ENCODE peak calls at places on chromosomes 4 and X, in ten cellular contexts. One of them, this sample, is unnamed.

GRCh38 chr4:97027989-97028388 is 1115.3 kb downstream of the STPG2 start:
- DNase-seq in Right ventricle myocardium superior: no peak
- DNase-seq in pancreas: no peak
- DNase-seq in left cardiac atrium: no peak
- DNase-seq in A172: no peak
- DNase-seq in activated T-helper 1 cell treated with anti-CD3 and anti-CD28 coated beads, Interleukin-2, amount 50 U/mL, for 16 hours: no peak
- DNase-seq in activated CD4-positive, alpha-beta T cell treated with anti-CD3 and anti-CD28 coated beads, Interleukin-2, amount 10 ng/mL, durations not matched to agents 7 days and 5 days: no peak
- DNase-seq in stimulated activated CD4-positive, alpha-beta T cell treated with anti-CD3 and anti-CD28 coated beads, Interleukin-4, amount 100 ng/mL, for 1 hour: no peak
- DNase-seq in mucosa of gallbladder: no peak
- DNase-seq in foreskin fibroblast: no peak
- DNase-seq in this sample: no peak

GRCh38 chrX:1591863-1592127 is 391 bp downstream of the AKAP17A start:
- DNase-seq in left cardiac atrium: no peak
- DNase-seq in activated CD4-positive, alpha-beta T cell treated with anti-CD3 and anti-CD28 coated beads, Interleukin-2, amount 10 ng/mL, durations not matched to agents 7 days and 5 days: no peak
- DNase-seq in A172: no peak
- DNase-seq in activated T-helper 1 cell treated with anti-CD3 and anti-CD28 coated beads, Interleukin-2, amount 50 U/mL, for 16 hours: no peak
- DNase-seq in mucosa of gallbladder: no peak
- DNase-seq in stimulated activated CD4-positive, alpha-beta T cell treated with anti-CD3 and anti-CD28 coated beads, Interleukin-4, amount 100 ng/mL, for 1 hour: peak; percentile 11
- DNase-seq in foreskin fibroblast: no peak
- DNase-seq in Right ventricle myocardium superior: no peak
- DNase-seq in pancreas: no peak
- DNase-seq in this sample: no peak

GRCh38 chr4:85787133-85787532 is 312.2 kb downstream of the ARHGAP24 start:
- DNase-seq in activated T-helper 1 cell treated with anti-CD3 and anti-CD28 coated beads, Interleukin-2, amount 50 U/mL, for 16 hours: no peak
- DNase-seq in Right ventricle myocardium superior: no peak
- DNase-seq in A172: peak; percentile 46
- DNase-seq in foreskin fibroblast: peak; percentile 71
- DNase-seq in activated CD4-positive, alpha-beta T cell treated with anti-CD3 and anti-CD28 coated beads, Interleukin-2, amount 10 ng/mL, durations not matched to agents 7 days and 5 days: no peak
- DNase-seq in mucosa of gallbladder: no peak
- DNase-seq in left cardiac atrium: no peak
- DNase-seq in pancreas: no peak
- DNase-seq in stimulated activated CD4-positive, alpha-beta T cell treated with anti-CD3 and anti-CD28 coated beads, Interleukin-4, amount 100 ng/mL, for 1 hour: no peak
- DNase-seq in this sample: peak; percentile 83

GRCh38 chr4:137474711-137475301 is 57.5 kb downstream of the PCDH18 start:
- DNase-seq in foreskin fibroblast: peak; percentile 46
- DNase-seq in A172: no peak
- DNase-seq in activated CD4-positive, alpha-beta T cell treated with anti-CD3 and anti-CD28 coated beads, Interleukin-2, amount 10 ng/mL, durations not matched to agents 7 days and 5 days: no peak
- DNase-seq in Right ventricle myocardium superior: no peak
- DNase-seq in left cardiac atrium: no peak
- DNase-seq in stimulated activated CD4-positive, alpha-beta T cell treated with anti-CD3 and anti-CD28 coated beads, Interleukin-4, amount 100 ng/mL, for 1 hour: no peak
- DNase-seq in mucosa of gallbladder: peak; percentile 25
- DNase-seq in activated T-helper 1 cell treated with anti-CD3 and anti-CD28 coated beads, Interleukin-2, amount 50 U/mL, for 16 hours: no peak
- DNase-seq in pancreas: no peak
- DNase-seq in this sample: peak; percentile 81

GRCh38 chrX:107845625-107846024 is 20.0 kb downstream of the MID2 start:
- DNase-seq in pancreas: no peak
- DNase-seq in Right ventricle myocardium superior: no peak
- DNase-seq in stimulated activated CD4-positive, alpha-beta T cell treated with anti-CD3 and anti-CD28 coated beads, Interleukin-4, amount 100 ng/mL, for 1 hour: no peak
- DNase-seq in activated T-helper 1 cell treated with anti-CD3 and anti-CD28 coated beads, Interleukin-2, amount 50 U/mL, for 16 hours: no peak
- DNase-seq in foreskin fibroblast: no peak
- DNase-seq in left cardiac atrium: no peak
- DNase-seq in activated CD4-positive, alpha-beta T cell treated with anti-CD3 and anti-CD28 coated beads, Interleukin-2, amount 10 ng/mL, durations not matched to agents 7 days and 5 days: no peak
- DNase-seq in A172: no peak
- DNase-seq in mucosa of gallbladder: no peak
- DNase-seq in this sample: no peak

GRCh38 chr4:56102581-56102980 is 153.8 kb downstream of the CEP135 start:
- DNase-seq in A172: no peak
- DNase-seq in foreskin fibroblast: no peak
- DNase-seq in pancreas: no peak
- DNase-seq in stimulated activated CD4-positive, alpha-beta T cell treated with anti-CD3 and anti-CD28 coated beads, Interleukin-4, amount 100 ng/mL, for 1 hour: no peak
- DNase-seq in left cardiac atrium: no peak
- DNase-seq in Right ventricle myocardium superior: no peak
- DNase-seq in activated CD4-positive, alpha-beta T cell treated with anti-CD3 and anti-CD28 coated beads, Interleukin-2, amount 10 ng/mL, durations not matched to agents 7 days and 5 days: no peak
- DNase-seq in mucosa of gallbladder: no peak
- DNase-seq in activated T-helper 1 cell treated with anti-CD3 and anti-CD28 coated beads, Interleukin-2, amount 50 U/mL, for 16 hours: no peak
- DNase-seq in this sample: no peak

GRCh38 chrX:24241822-24242648 is 71.8 kb downstream of the SUPT20HL2 start:
- DNase-seq in mucosa of gallbladder: no peak
- DNase-seq in foreskin fibroblast: no peak
- DNase-seq in activated CD4-positive, alpha-beta T cell treated with anti-CD3 and anti-CD28 coated beads, Interleukin-2, amount 10 ng/mL, durations not matched to agents 7 days and 5 days: no peak
- DNase-seq in stimulated activated CD4-positive, alpha-beta T cell treated with anti-CD3 and anti-CD28 coated beads, Interleukin-4, amount 100 ng/mL, for 1 hour: no peak
- DNase-seq in activated T-helper 1 cell treated with anti-CD3 and anti-CD28 coated beads, Interleukin-2, amount 50 U/mL, for 16 hours: no peak
- DNase-seq in A172: peak; percentile 44
- DNase-seq in Right ventricle myocardium superior: no peak
- DNase-seq in pancreas: peak; percentile 33
- DNase-seq in left cardiac atrium: no peak
- DNase-seq in this sample: peak; percentile 51

GRCh38 chr4:77921701-77922100 is 59.1 kb downstream of the MRPL1 start:
- DNase-seq in Right ventricle myocardium superior: no peak
- DNase-seq in stimulated activated CD4-positive, alpha-beta T cell treated with anti-CD3 and anti-CD28 coated beads, Interleukin-4, amount 100 ng/mL, for 1 hour: no peak
- DNase-seq in foreskin fibroblast: peak; percentile 90
- DNase-seq in mucosa of gallbladder: no peak
- DNase-seq in left cardiac atrium: no peak
- DNase-seq in activated T-helper 1 cell treated with anti-CD3 and anti-CD28 coated beads, Interleukin-2, amount 50 U/mL, for 16 hours: no peak
- DNase-seq in A172: peak; percentile 64
- DNase-seq in pancreas: no peak
- DNase-seq in activated CD4-positive, alpha-beta T cell treated with anti-CD3 and anti-CD28 coated beads, Interleukin-2, amount 10 ng/mL, durations not matched to agents 7 days and 5 days: no peak
- DNase-seq in this sample: peak; percentile 82

GRCh38 chr4:182504440-182504839 is 261.2 kb downstream of the TENM3 start:
- DNase-seq in foreskin fibroblast: no peak
- DNase-seq in pancreas: no peak
- DNase-seq in A172: no peak
- DNase-seq in stimulated activated CD4-positive, alpha-beta T cell treated with anti-CD3 and anti-CD28 coated beads, Interleukin-4, amount 100 ng/mL, for 1 hour: no peak
- DNase-seq in mucosa of gallbladder: no peak
- DNase-seq in left cardiac atrium: no peak
- DNase-seq in activated T-helper 1 cell treated with anti-CD3 and anti-CD28 coated beads, Interleukin-2, amount 50 U/mL, for 16 hours: no peak
- DNase-seq in activated CD4-positive, alpha-beta T cell treated with anti-CD3 and anti-CD28 coated beads, Interleukin-2, amount 10 ng/mL, durations not matched to agents 7 days and 5 days: no peak
- DNase-seq in Right ventricle myocardium superior: no peak
- DNase-seq in this sample: no peak

GRCh38 chrX:30735839-30736238 is 82.6 kb downstream of the GK start:
- DNase-seq in left cardiac atrium: peak; percentile 31
- DNase-seq in activated CD4-positive, alpha-beta T cell treated with anti-CD3 and anti-CD28 coated beads, Interleukin-2, amount 10 ng/mL, durations not matched to agents 7 days and 5 days: peak; percentile 82
- DNase-seq in Right ventricle myocardium superior: peak; percentile 45
- DNase-seq in mucosa of gallbladder: peak; percentile 44
- DNase-seq in A172: peak; percentile 76
- DNase-seq in stimulated activated CD4-positive, alpha-beta T cell treated with anti-CD3 and anti-CD28 coated beads, Interleukin-4, amount 100 ng/mL, for 1 hour: peak; percentile 71
- DNase-seq in activated T-helper 1 cell treated with anti-CD3 and anti-CD28 coated beads, Interleukin-2, amount 50 U/mL, for 16 hours: peak; percentile 40
- DNase-seq in foreskin fibroblast: peak; percentile 20
- DNase-seq in pancreas: no peak
- DNase-seq in this sample: peak; percentile 65

GRCh38 chr4:159382875-159383568 is 280.1 kb downstream of the RAPGEF2 start:
- DNase-seq in foreskin fibroblast: no peak
- DNase-seq in pancreas: no peak
- DNase-seq in stimulated activated CD4-positive, alpha-beta T cell treated with anti-CD3 and anti-CD28 coated beads, Interleukin-4, amount 100 ng/mL, for 1 hour: no peak
- DNase-seq in activated T-helper 1 cell treated with anti-CD3 and anti-CD28 coated beads, Interleukin-2, amount 50 U/mL, for 16 hours: no peak
- DNase-seq in A172: no peak
- DNase-seq in activated CD4-positive, alpha-beta T cell treated with anti-CD3 and anti-CD28 coated beads, Interleukin-2, amount 10 ng/mL, durations not matched to agents 7 days and 5 days: no peak
- DNase-seq in left cardiac atrium: no peak
- DNase-seq in Right ventricle myocardium superior: no peak
- DNase-seq in mucosa of gallbladder: no peak
- DNase-seq in this sample: no peak

GRCh38 chr4:169658970-169659735 is 38.8 kb downstream of the CLCN3 start:
- DNase-seq in foreskin fibroblast: no peak
- DNase-seq in stimulated activated CD4-positive, alpha-beta T cell treated with anti-CD3 and anti-CD28 coated beads, Interleukin-4, amount 100 ng/mL, for 1 hour: no peak
- DNase-seq in activated CD4-positive, alpha-beta T cell treated with anti-CD3 and anti-CD28 coated beads, Interleukin-2, amount 10 ng/mL, durations not matched to agents 7 days and 5 days: no peak
- DNase-seq in activated T-helper 1 cell treated with anti-CD3 and anti-CD28 coated beads, Interleukin-2, amount 50 U/mL, for 16 hours: no peak
- DNase-seq in mucosa of gallbladder: no peak
- DNase-seq in left cardiac atrium: no peak
- DNase-seq in A172: no peak
- DNase-seq in Right ventricle myocardium superior: no peak
- DNase-seq in pancreas: no peak
- DNase-seq in this sample: peak; percentile 30

GRCh38 chr4:110682311-110682710 is 59.4 kb upstream of the PITX2 start:
- DNase-seq in foreskin fibroblast: no peak
- DNase-seq in left cardiac atrium: no peak
- DNase-seq in A172: no peak
- DNase-seq in pancreas: no peak
- DNase-seq in activated CD4-positive, alpha-beta T cell treated with anti-CD3 and anti-CD28 coated beads, Interleukin-2, amount 10 ng/mL, durations not matched to agents 7 days and 5 days: no peak
- DNase-seq in stimulated activated CD4-positive, alpha-beta T cell treated with anti-CD3 and anti-CD28 coated beads, Interleukin-4, amount 100 ng/mL, for 1 hour: no peak
- DNase-seq in mucosa of gallbladder: no peak
- DNase-seq in Right ventricle myocardium superior: no peak
- DNase-seq in activated T-helper 1 cell treated with anti-CD3 and anti-CD28 coated beads, Interleukin-2, amount 50 U/mL, for 16 hours: no peak
- DNase-seq in this sample: no peak

GRCh38 chr4:143178923-143179322 is 5.8 kb upstream of the USP38 start:
- DNase-seq in activated CD4-positive, alpha-beta T cell treated with anti-CD3 and anti-CD28 coated beads, Interleukin-2, amount 10 ng/mL, durations not matched to agents 7 days and 5 days: no peak
- DNase-seq in activated T-helper 1 cell treated with anti-CD3 and anti-CD28 coated beads, Interleukin-2, amount 50 U/mL, for 16 hours: no peak
- DNase-seq in left cardiac atrium: no peak
- DNase-seq in mucosa of gallbladder: peak; percentile 22
- DNase-seq in pancreas: no peak
- DNase-seq in stimulated activated CD4-positive, alpha-beta T cell treated with anti-CD3 and anti-CD28 coated beads, Interleukin-4, amount 100 ng/mL, for 1 hour: no peak
- DNase-seq in Right ventricle myocardium superior: no peak
- DNase-seq in foreskin fibroblast: no peak
- DNase-seq in A172: no peak
- DNase-seq in this sample: no peak

GRCh38 chr4:76697129-76697803 is 200.7 kb downstream of the SOWAHB start:
- DNase-seq in activated T-helper 1 cell treated with anti-CD3 and anti-CD28 coated beads, Interleukin-2, amount 50 U/mL, for 16 hours: no peak
- DNase-seq in A172: no peak
- DNase-seq in Right ventricle myocardium superior: no peak
- DNase-seq in activated CD4-positive, alpha-beta T cell treated with anti-CD3 and anti-CD28 coated beads, Interleukin-2, amount 10 ng/mL, durations not matched to agents 7 days and 5 days: peak; percentile 31
- DNase-seq in pancreas: no peak
- DNase-seq in foreskin fibroblast: no peak
- DNase-seq in stimulated activated CD4-positive, alpha-beta T cell treated with anti-CD3 and anti-CD28 coated beads, Interleukin-4, amount 100 ng/mL, for 1 hour: no peak
- DNase-seq in mucosa of gallbladder: no peak
- DNase-seq in left cardiac atrium: no peak
- DNase-seq in this sample: no peak

This sample was measured in adipocyte.